ENCODE peak calls at places on chromosomes 5 and 9, in six cellular contexts. H is heart right ventricle, Q is pancreas, Z is fibroblast of lung, W is OCI-LY7, P is PC-3. U is an unnamed sample. For H3K4me1, the result is how much of the 10 kb centered on the place peaks cover.

GRCh38 chr5:135921388-135921787 is 25.7 kb upstream of the IL9 start:
- DNase-seq in H (no peak), Q (no peak), Z (no peak), W (no peak), P (peak), U (no peak)

GRCh38 chr9:6667633-6668280 is 22.2 kb upstream of the GLDC start:
- DNase-seq in H (no peak), Q (no peak), Z (peak), W (peak), P (peak), U (no peak)

GRCh38 chr5:78260771-78261170 is 33.7 kb downstream of the AP3B1 start:
- DNase-seq in H (no peak), Q (no peak), Z (peak), W (no peak), P (no peak), U (no peak)

GRCh38 chr5:144510845-144511580 is 340.3 kb downstream of the KCTD16 start:
- DNase-seq in H (no peak), Q (peak), Z (no peak), W (no peak), P (no peak), U (no peak)

GRCh38 chr5:38922199-38922598 is 76.4 kb downstream of the OSMR start:
- DNase-seq in H (peak), Q (peak), Z (peak), W (peak), P (peak), U (no peak)

GRCh38 chr5:10601246-10602030 is 37.6 kb downstream of the ANKRD33B start:
- DNase-seq in H (peak), Q (peak), Z (peak), W (peak), P (peak), U (peak)

GRCh38 chr5:61318374-61318773 is 13.7 kb upstream of the ZSWIM6 start:
- DNase-seq in H (no peak), Q (no peak), Z (no peak), W (no peak), P (no peak), U (no peak)

GRCh38 chr5:33854733-33855151 is 37.0 kb downstream of the ADAMTS12 start:
- DNase-seq in H (peak), Q (no peak), Z (peak), W (no peak), P (peak), U (no peak)

GRCh38 chr5:171221931-171222330 is 87.1 kb upstream of the TLX3 start:
- DNase-seq in H (no peak), Q (no peak), Z (no peak), W (no peak), P (no peak), U (no peak)

GRCh38 chr5:95966005-95966404 is 4.4 kb upstream of the ELL2 start:
- DNase-seq in H (no peak), Q (no peak), Z (no peak), W (no peak), P (no peak), U (no peak)

GRCh38 chr9:81690251-81690851 is 1.0 kb upstream of the TLE1 start:
- DNase-seq in H (peak), Q (peak), Z (peak), W (no peak), P (peak), U (peak)

GRCh38 chr9:111621895-111622480 is 9.1 kb upstream of the DNAJC25 start:
- DNase-seq in H (peak), Q (no peak), Z (peak), W (peak), P (peak), U (no peak)

GRCh38 chr5:125198270-125198974 is 452.0 kb upstream of the ZNF608 start:
- DNase-seq in H (peak), Q (peak), Z (peak), W (peak), P (no peak), U (peak)

GRCh38 chr9:127083598-127083997 is 38.8 kb downstream of the ANGPTL2 start:
- DNase-seq in H (no peak), Q (no peak), Z (no peak), W (no peak), P (no peak), U (no peak)

GRCh38 chr9:134937566-134938345 is 20.0 kb upstream of the FCN1 start:
- DNase-seq in H (no peak), Q (no peak), Z (no peak), W (peak), P (no peak), U (no peak)

GRCh38 chr5:12269164-12269563 is 364.9 kb upstream of the CTNND2 start:
- DNase-seq in H (no peak), Q (no peak), Z (no peak), W (no peak), P (no peak), U (no peak)

GRCh38 chr5:93342563-93343061 is 238.4 kb downstream of the NR2F1-AS1 start:
- DNase-seq in H (no peak), Q (no peak), Z (no peak), W (no peak), P (no peak), U (no peak)

GRCh38 chr9:129785866-129786265 is 17.1 kb upstream of the TOR1B start:
- DNase-seq in H (no peak), Q (no peak), Z (no peak), W (no peak), P (no peak), U (no peak)

GRCh38 chr9:125233678-125234077 is 7.5 kb downstream of the HSPA5 start:
- DNase-seq in H (no peak), Q (no peak), Z (peak), W (no peak), P (peak), U (no peak)

GRCh38 chr9:6048039-6048438 is 32.6 kb upstream of the RANBP6 start:
- DNase-seq in H (no peak), Q (no peak), Z (no peak), W (no peak), P (no peak), U (no peak)

GRCh38 chr9:133226219-133227171 is 17.4 kb upstream of the OBP2B start:
- DNase-seq in H (no peak), Q (no peak), Z (no peak), W (no peak), P (no peak), U (no peak)

GRCh38 chr9:5894237-5894959 is 3.7 kb downstream of the MLANA start:
- DNase-seq in H (no peak), Q (no peak), Z (no peak), W (no peak), P (no peak), U (no peak)

GRCh38 chr9:91207889-91208651 is 153.6 kb downstream of the AUH start:
- DNase-seq in H (no peak), Q (no peak), Z (peak), W (peak), P (no peak), U (no peak)

GRCh38 chr5:72308853-72309191 is 11.2 kb downstream of the MRPS27 start:
- DNase-seq in H (no peak), Q (no peak), Z (no peak), W (no peak), P (no peak), U (no peak)

GRCh38 chr5:72248352-72249032 is 71.5 kb downstream of the MRPS27 start:
- DNase-seq in H (peak), Q (peak), Z (peak), W (no peak), P (peak), U (peak)

GRCh38 chr5:91380491-91381133 is 2.5 kb downstream of the ARRDC3 start:
- DNase-seq in H (peak), Q (peak), Z (peak), W (peak), P (peak), U (peak)

GRCh38 chr9:91580136-91580535 is 156.5 kb upstream of the NFIL3 start:
- DNase-seq in H (no peak), Q (no peak), Z (peak), W (no peak), P (peak), U (no peak)

GRCh38 chr5:173010021-173010420 is 26.4 kb downstream of the ATP6V0E1 start:
- DNase-seq in H (no peak), Q (no peak), Z (peak), W (no peak), P (no peak), U (no peak)

DNA sequence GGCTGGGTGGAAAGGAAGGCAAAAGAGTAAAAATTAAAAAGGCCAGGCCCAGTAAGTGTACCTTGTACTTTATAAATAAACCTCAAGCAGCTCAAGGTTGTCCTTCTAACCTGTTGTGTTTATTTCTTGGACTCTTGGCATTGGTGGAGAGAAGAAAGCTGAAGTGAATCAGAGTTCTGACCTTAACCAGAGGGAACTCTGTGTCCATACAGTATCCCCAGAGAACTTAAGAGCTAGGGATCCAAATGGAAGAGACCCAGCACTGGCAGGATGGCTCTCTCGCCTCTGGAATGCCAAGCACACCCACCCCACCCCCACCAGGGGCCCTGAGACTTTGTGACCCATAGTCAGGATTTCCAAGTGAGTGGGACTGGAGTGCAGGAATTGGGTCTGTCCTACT is 14.2 kb downstream of the NUDT2 start:
- DNase-seq in H (no peak), Q (no peak), Z (no peak), W (no peak), P (no peak), U (no peak)
- H3K4me1 ChIP-seq in H (under half), Q (under half), Z (under half), W (under half), P (under half), U (under half)

GRCh38 chr9:21854594-21854993 is 52.2 kb downstream of the MTAP start:
- DNase-seq in H (no peak), Q (peak), Z (peak), W (no peak), P (peak), U (no peak)
- H3K27ac ChIP-seq in H (no peak), Q (peak), Z (no peak), W (no peak), P (peak), U (no peak)

GRCh38 chr9:77163889-77164288 is 13.4 kb upstream of the VPS13A start:
- DNase-seq in H (no peak), Q (no peak), Z (peak), W (no peak), P (no peak), U (no peak)

GRCh38 chr9:77170991-77171699 is 6.2 kb upstream of the VPS13A start:
- DNase-seq in H (peak), Q (no peak), Z (no peak), W (no peak), P (no peak), U (no peak)

GRCh38 chr9:77162366-77162765 is 15.0 kb upstream of the VPS13A start:
- DNase-seq in H (no peak), Q (no peak), Z (no peak), W (no peak), P (no peak), U (no peak)

GRCh38 chr9:77161966-77162365 is 15.4 kb upstream of the VPS13A start:
- DNase-seq in H (no peak), Q (no peak), Z (no peak), W (no peak), P (no peak), U (no peak)

GRCh38 chr9:77166193-77166592 is 11.1 kb upstream of the VPS13A start:
- DNase-seq in H (no peak), Q (no peak), Z (no peak), W (no peak), P (no peak), U (no peak)
- TF ChIP-seq CTCF in H (no peak), Q (no peak), Z (no peak), W (no peak), P (no peak), U (no peak)

DNA sequence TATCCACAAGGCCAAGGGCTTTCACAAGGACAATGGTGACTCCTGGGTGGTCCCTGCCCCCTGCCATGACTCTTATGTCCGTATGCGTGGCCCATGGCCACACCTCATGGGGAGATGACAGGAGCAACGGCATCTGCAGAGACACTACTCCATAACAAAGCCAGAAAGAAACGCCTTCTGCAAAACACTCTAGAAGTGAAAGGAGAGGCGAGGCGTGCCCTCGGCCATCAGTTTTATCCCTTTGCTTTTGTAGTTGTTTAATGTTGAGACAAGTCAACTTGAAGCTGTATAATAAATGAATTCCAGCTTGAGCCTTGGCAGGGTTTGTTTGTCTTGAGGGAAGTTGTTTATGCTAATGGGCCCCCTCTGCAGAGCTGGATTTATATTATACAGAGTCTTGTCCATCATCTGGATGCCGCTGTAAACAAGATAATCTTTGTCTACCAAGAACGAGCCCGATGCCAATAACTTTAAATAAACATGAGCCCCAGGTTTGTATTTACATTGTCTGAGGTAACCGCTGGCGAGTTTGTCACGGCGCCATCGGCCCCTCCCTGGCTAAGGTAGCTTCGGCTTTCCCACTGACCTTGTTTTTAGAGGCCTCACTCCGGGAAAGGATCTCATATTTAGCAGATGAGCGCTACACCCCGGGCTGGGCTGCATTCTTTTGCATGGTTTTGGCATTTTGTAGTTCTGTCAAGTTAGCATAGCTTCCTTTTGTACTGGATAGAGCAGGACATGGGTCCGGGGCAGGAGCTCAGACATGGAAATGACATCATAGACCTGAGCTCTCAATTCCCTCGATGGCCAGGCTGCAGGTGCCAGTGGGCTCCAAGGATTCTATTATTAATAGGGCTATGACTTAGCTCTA is 165.3 kb downstream of the ERCC6L2 start:
- DNase-seq in H (no peak), Q (no peak), Z (peak), W (no peak), P (peak), U (no peak)
- H3K4me1 ChIP-seq in H (under half), Q (under half), Z (under half), W (under half), P (under half), U (under half)

GRCh38 chr9:101792475-101792874 is 54.0 kb upstream of the GRIN3A start:
- DNase-seq in H (no peak), Q (no peak), Z (no peak), W (no peak), P (no peak), U (no peak)
- H3K27ac ChIP-seq in H (no peak), Q (no peak), Z (no peak), W (no peak), P (no peak), U (no peak)

DNA sequence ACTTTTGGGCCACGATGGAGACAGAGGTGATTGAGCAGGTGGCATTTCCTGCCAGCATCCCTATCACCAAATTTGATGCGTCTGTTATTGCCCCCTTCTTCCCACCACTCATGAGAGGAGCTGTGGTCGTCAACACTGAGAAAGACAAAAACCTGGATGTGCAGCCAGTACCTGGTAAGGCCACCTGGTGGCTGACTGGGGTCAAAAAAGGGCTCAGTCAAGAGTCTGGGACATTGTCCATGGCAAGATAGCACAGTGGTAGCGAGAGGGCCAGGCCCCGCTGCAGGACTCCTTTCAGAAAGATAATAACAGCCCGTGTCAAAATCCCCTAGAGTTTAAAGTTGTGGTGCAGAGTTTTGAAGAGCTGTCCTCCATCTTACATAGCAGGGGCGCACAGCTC is 40.8 kb downstream of the CSF1R start:
- DNase-seq in H (no peak), Q (no peak), Z (no peak), W (no peak), P (no peak), U (no peak)
- TF ChIP-seq CTCF in H (no peak), Q (no peak), Z (no peak), W (peak), P (peak), U (no peak)

GRCh38 chr5:142870552-142870951 is 100.4 kb downstream of the ARHGAP26 start:
- DNase-seq in H (no peak), Q (no peak), Z (no peak), W (no peak), P (no peak), U (no peak)

GRCh38 chr5:142871056-142871879 is 101.1 kb downstream of the ARHGAP26 start:
- DNase-seq in H (no peak), Q (peak), Z (no peak), W (no peak), P (no peak), U (no peak)

GRCh38 chr5:142872217-142872616 is 102.0 kb downstream of the ARHGAP26 start:
- DNase-seq in H (no peak), Q (no peak), Z (no peak), W (no peak), P (no peak), U (no peak)

GRCh38 chr5:142871880-142872200 is 101.7 kb downstream of the ARHGAP26 start:
- DNase-seq in H (peak), Q (no peak), Z (no peak), W (no peak), P (no peak), U (no peak)

DNA sequence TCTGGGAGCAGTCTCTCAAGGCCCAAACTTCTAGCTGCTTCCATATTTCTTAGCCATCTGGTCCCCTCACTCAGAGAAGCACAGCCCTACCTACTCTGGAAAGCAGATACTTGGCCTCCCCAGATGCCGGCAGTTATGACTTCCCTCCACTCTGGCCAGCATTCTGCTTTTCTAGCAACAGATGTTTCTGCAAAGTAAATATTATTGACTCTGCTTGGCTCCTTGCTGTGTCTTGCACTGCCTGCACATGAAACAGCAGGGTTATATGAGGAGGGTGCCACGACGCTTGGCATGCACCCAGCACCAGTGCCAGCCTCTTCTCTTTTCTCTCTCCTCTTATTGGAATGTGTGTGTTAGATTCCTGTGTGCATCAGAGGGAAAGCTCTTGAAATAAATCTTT is 99.7 kb downstream of the ARHGAP26 start:
- DNase-seq in H (no peak), Q (no peak), Z (no peak), W (no peak), P (no peak), U (no peak)
- H3K4me1 ChIP-seq in H (half or more), Q (half or more), Z (under half), W (under half), P (half or more), U (under half)

DNA sequence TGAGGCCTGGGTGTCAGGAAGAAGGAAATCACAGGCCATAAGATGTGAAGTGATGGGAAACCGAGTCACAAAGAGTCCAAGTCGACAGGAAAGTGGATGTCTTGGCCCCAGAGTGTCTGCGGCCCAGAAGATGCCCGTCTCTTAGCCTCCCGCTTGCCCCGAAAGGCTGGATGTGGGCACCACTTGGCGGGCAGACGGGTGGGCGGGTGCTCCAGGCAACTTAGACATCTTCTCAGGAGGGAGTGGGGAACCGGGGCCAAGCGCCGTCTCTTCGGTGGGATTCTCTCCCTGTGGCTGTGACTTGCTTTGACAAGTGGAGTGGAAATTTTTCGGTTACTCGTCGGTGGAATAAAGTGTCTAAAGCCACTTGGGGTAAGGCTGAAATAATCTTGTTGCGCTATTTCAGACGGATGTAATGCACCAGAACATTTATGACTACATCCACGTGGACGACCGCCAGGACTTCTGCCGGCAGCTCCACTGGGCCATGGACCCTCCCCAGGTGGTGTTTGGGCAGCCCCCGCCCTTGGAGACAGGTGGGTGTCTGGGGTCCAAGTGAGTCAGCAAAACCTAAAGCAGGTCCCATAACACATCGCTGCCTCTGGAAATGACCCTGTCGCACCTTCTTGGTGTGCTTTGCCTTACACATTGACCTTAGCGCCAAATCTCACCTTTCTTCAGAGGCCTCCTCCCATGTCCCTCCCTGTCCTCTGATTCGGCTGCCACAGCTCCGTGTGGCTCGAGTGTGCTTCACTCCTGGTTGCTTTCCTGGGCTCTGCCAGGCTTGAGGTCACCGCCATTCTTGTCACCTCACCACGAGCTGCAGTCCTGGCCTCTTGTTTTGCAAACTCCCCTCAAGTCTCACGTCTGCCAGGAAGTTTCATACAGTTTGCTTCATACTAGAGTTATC is 20.4 kb upstream of the EXOC3 start:
- DNase-seq in H (no peak), Q (no peak), Z (no peak), W (no peak), P (no peak), U (no peak)
- H3K27ac ChIP-seq in H (no peak), Q (no peak), Z (no peak), W (no peak), P (no peak), U (no peak)